ENCODE peak calls at places on chromosomes 5 and 9, in nine cellular contexts. One of them, this sample, is unnamed.

GRCh38 chr5:157865844-157866243 is 6.9 kb upstream of the CLINT1 start:
- DNase-seq in OCI-LY7: no peak
- DNase-seq in GM23338: no peak
- DNase-seq in heart left ventricle: no peak
- DNase-seq in Peyer's patch: no peak
- DNase-seq in psoas muscle: no peak
- DNase-seq in stomach: no peak
- DNase-seq in hepatocyte: peak; percentile 43
- DNase-seq in heart right ventricle: no peak
- DNase-seq in this sample: peak; percentile 52

GRCh38 chr9:98658965-98659364 is 49.8 kb downstream of the GABBR2 start:
- DNase-seq in OCI-LY7: no peak
- DNase-seq in GM23338: no peak
- DNase-seq in heart left ventricle: no peak
- DNase-seq in Peyer's patch: no peak
- DNase-seq in psoas muscle: no peak
- DNase-seq in stomach: no peak
- DNase-seq in hepatocyte: no peak
- DNase-seq in heart right ventricle: no peak
- DNase-seq in this sample: peak; percentile 63

GRCh38 chr5:50292735-50293394 is 148.2 kb downstream of the EMB start:
- DNase-seq in OCI-LY7: no peak
- DNase-seq in GM23338: no peak
- DNase-seq in heart left ventricle: no peak
- DNase-seq in Peyer's patch: no peak
- DNase-seq in psoas muscle: no peak
- DNase-seq in stomach: no peak
- DNase-seq in hepatocyte: no peak
- DNase-seq in heart right ventricle: no peak
- DNase-seq in this sample: no peak

GRCh38 chr9:117114768-117115167 is 300.1 kb downstream of the ASTN2 start:
- DNase-seq in OCI-LY7: no peak
- DNase-seq in GM23338: peak; percentile 30
- DNase-seq in heart left ventricle: no peak
- DNase-seq in Peyer's patch: no peak
- DNase-seq in psoas muscle: no peak
- DNase-seq in stomach: no peak
- DNase-seq in hepatocyte: no peak
- DNase-seq in heart right ventricle: no peak
- DNase-seq in this sample: no peak

GRCh38 chr5:79025054-79025465 is 40.0 kb upstream of the ARSB start:
- DNase-seq in OCI-LY7: peak; percentile 59
- DNase-seq in GM23338: peak; percentile 79
- DNase-seq in heart left ventricle: peak; percentile 56
- DNase-seq in Peyer's patch: no peak
- DNase-seq in psoas muscle: peak; percentile 55
- DNase-seq in stomach: peak; percentile 58
- DNase-seq in hepatocyte: peak; percentile 84
- DNase-seq in heart right ventricle: peak; percentile 59
- DNase-seq in this sample: peak; percentile 57

GRCh38 chr5:153546566-153546965 is 56.1 kb downstream of the GRIA1 start:
- DNase-seq in OCI-LY7: no peak
- DNase-seq in GM23338: no peak
- DNase-seq in heart left ventricle: no peak
- DNase-seq in Peyer's patch: no peak
- DNase-seq in psoas muscle: no peak
- DNase-seq in stomach: no peak
- DNase-seq in hepatocyte: no peak
- DNase-seq in heart right ventricle: no peak
- DNase-seq in this sample: no peak

GRCh38 chr9:32677931-32678330 is 42.5 kb upstream of the TAF1L start:
- DNase-seq in OCI-LY7: no peak
- DNase-seq in GM23338: no peak
- DNase-seq in heart left ventricle: no peak
- DNase-seq in Peyer's patch: no peak
- DNase-seq in psoas muscle: no peak
- DNase-seq in stomach: no peak
- DNase-seq in hepatocyte: no peak
- DNase-seq in heart right ventricle: no peak
- DNase-seq in this sample: no peak

GRCh38 chr5:137598341-137598740 is 99.2 kb upstream of the SPOCK1 start:
- DNase-seq in OCI-LY7: no peak
- DNase-seq in GM23338: no peak
- DNase-seq in heart left ventricle: no peak
- DNase-seq in Peyer's patch: no peak
- DNase-seq in psoas muscle: no peak
- DNase-seq in stomach: no peak
- DNase-seq in hepatocyte: no peak
- DNase-seq in heart right ventricle: no peak
- DNase-seq in this sample: no peak

GRCh38 chr5:66877843-66878242 is 281.6 kb downstream of the MAST4 start:
- DNase-seq in OCI-LY7: no peak
- DNase-seq in GM23338: no peak
- DNase-seq in heart left ventricle: no peak
- DNase-seq in Peyer's patch: no peak
- DNase-seq in psoas muscle: no peak
- DNase-seq in stomach: no peak
- DNase-seq in hepatocyte: no peak
- DNase-seq in heart right ventricle: no peak
- DNase-seq in this sample: no peak

GRCh38 chr9:126383395-126384104 is 56.9 kb downstream of the MVB12B start:
- DNase-seq in OCI-LY7: no peak
- DNase-seq in GM23338: no peak
- DNase-seq in heart left ventricle: no peak
- DNase-seq in Peyer's patch: no peak
- DNase-seq in psoas muscle: no peak
- DNase-seq in stomach: no peak
- DNase-seq in hepatocyte: no peak
- DNase-seq in heart right ventricle: no peak
- DNase-seq in this sample: no peak

GRCh38 chr9:21813575-21814473 is 11.4 kb downstream of the MTAP start:
- DNase-seq in OCI-LY7: peak; percentile 85
- DNase-seq in GM23338: peak; percentile 80
- DNase-seq in heart left ventricle: peak; percentile 57
- DNase-seq in Peyer's patch: peak; percentile 56
- DNase-seq in psoas muscle: peak; percentile 23
- DNase-seq in stomach: peak; percentile 66
- DNase-seq in hepatocyte: peak; percentile 91
- DNase-seq in heart right ventricle: peak; percentile 81
- DNase-seq in this sample: peak; percentile 68

GRCh38 chr5:180160215-180160614 is 48.8 kb downstream of the RASGEF1C start:
- DNase-seq in OCI-LY7: no peak
- DNase-seq in GM23338: no peak
- DNase-seq in heart left ventricle: no peak
- DNase-seq in Peyer's patch: no peak
- DNase-seq in psoas muscle: no peak
- DNase-seq in stomach: no peak
- DNase-seq in hepatocyte: no peak
- DNase-seq in heart right ventricle: no peak
- DNase-seq in this sample: no peak

GRCh38 chr5:140362875-140363630 is 3.1 kb downstream of the SLC4A9 start:
- DNase-seq in OCI-LY7: peak; percentile 78
- DNase-seq in GM23338: peak; percentile 96
- DNase-seq in heart left ventricle: peak; percentile 76
- DNase-seq in Peyer's patch: peak; percentile 73
- DNase-seq in psoas muscle: peak; percentile 77
- DNase-seq in stomach: peak; percentile 88
- DNase-seq in hepatocyte: peak; percentile 92
- DNase-seq in heart right ventricle: peak; percentile 73
- DNase-seq in this sample: no peak

GRCh38 chr5:91419571-91420537 is 36.7 kb upstream of the ARRDC3 start:
- DNase-seq in OCI-LY7: peak; percentile 65
- DNase-seq in GM23338: peak; percentile 77
- DNase-seq in heart left ventricle: peak; percentile 52
- DNase-seq in Peyer's patch: peak; percentile 43
- DNase-seq in psoas muscle: peak; percentile 34
- DNase-seq in stomach: peak; percentile 75
- DNase-seq in hepatocyte: peak; percentile 73
- DNase-seq in heart right ventricle: peak; percentile 43
- DNase-seq in this sample: peak; percentile 26

GRCh38 chr5:132766806-132767055 is 10.3 kb downstream of the SEPTIN8 start:
- DNase-seq in OCI-LY7: no peak
- DNase-seq in GM23338: no peak
- DNase-seq in heart left ventricle: no peak
- DNase-seq in Peyer's patch: no peak
- DNase-seq in psoas muscle: no peak
- DNase-seq in stomach: no peak
- DNase-seq in hepatocyte: no peak
- DNase-seq in heart right ventricle: no peak
- DNase-seq in this sample: no peak

GRCh38 chr9:137432687-137433348 is 8.3 kb downstream of the ENTPD8 start:
- DNase-seq in OCI-LY7: no peak
- DNase-seq in GM23338: no peak
- DNase-seq in heart left ventricle: no peak
- DNase-seq in Peyer's patch: no peak
- DNase-seq in psoas muscle: peak; percentile 4
- DNase-seq in stomach: no peak
- DNase-seq in hepatocyte: no peak
- DNase-seq in heart right ventricle: no peak
- DNase-seq in this sample: no peak

GRCh38 chr9:72734631-72735030 is 213.2 kb downstream of the TMC1 start:
- DNase-seq in OCI-LY7: no peak
- DNase-seq in GM23338: no peak
- DNase-seq in heart left ventricle: no peak
- DNase-seq in Peyer's patch: no peak
- DNase-seq in psoas muscle: no peak
- DNase-seq in stomach: no peak
- DNase-seq in hepatocyte: no peak
- DNase-seq in heart right ventricle: no peak
- DNase-seq in this sample: no peak

GRCh38 chr5:109863752-109864151 is 174.0 kb downstream of the MAN2A1 start:
- DNase-seq in OCI-LY7: no peak
- DNase-seq in GM23338: no peak
- DNase-seq in heart left ventricle: no peak
- DNase-seq in Peyer's patch: no peak
- DNase-seq in psoas muscle: no peak
- DNase-seq in stomach: no peak
- DNase-seq in hepatocyte: no peak
- DNase-seq in heart right ventricle: no peak
- DNase-seq in this sample: no peak

GRCh38 chr5:170496629-170497028 is 7.2 kb upstream of the KCNIP1 start:
- DNase-seq in OCI-LY7: no peak
- DNase-seq in GM23338: no peak
- DNase-seq in heart left ventricle: no peak
- DNase-seq in Peyer's patch: no peak
- DNase-seq in psoas muscle: no peak
- DNase-seq in stomach: no peak
- DNase-seq in hepatocyte: no peak
- DNase-seq in heart right ventricle: no peak
- DNase-seq in this sample: no peak

GRCh38 chr9:106893088-106893487 is 30.1 kb downstream of the ZNF462 start:
- DNase-seq in OCI-LY7: no peak
- DNase-seq in GM23338: no peak
- DNase-seq in heart left ventricle: no peak
- DNase-seq in Peyer's patch: no peak
- DNase-seq in psoas muscle: no peak
- DNase-seq in stomach: no peak
- DNase-seq in hepatocyte: no peak
- DNase-seq in heart right ventricle: no peak
- DNase-seq in this sample: no peak

GRCh38 chr9:136145580-136145979 is 26.9 kb upstream of the TMEM250 start:
- DNase-seq in OCI-LY7: no peak
- DNase-seq in GM23338: no peak
- DNase-seq in heart left ventricle: no peak
- DNase-seq in Peyer's patch: no peak
- DNase-seq in psoas muscle: no peak
- DNase-seq in stomach: no peak
- DNase-seq in hepatocyte: no peak
- DNase-seq in heart right ventricle: no peak
- DNase-seq in this sample: no peak

GRCh38 chr9:95425910-95426551 is 90.7 kb downstream of the PTCH1 start:
- DNase-seq in OCI-LY7: peak; percentile 47
- DNase-seq in GM23338: no peak
- DNase-seq in heart left ventricle: no peak
- DNase-seq in Peyer's patch: no peak
- DNase-seq in psoas muscle: no peak
- DNase-seq in stomach: no peak
- DNase-seq in hepatocyte: peak; percentile 37
- DNase-seq in heart right ventricle: no peak
- DNase-seq in this sample: no peak

GRCh38 chr9:96619491-96620154 is at the start of gene CDC14B:
- DNase-seq in OCI-LY7: no peak
- DNase-seq in GM23338: peak; percentile 99
- DNase-seq in heart left ventricle: peak; percentile 89
- DNase-seq in Peyer's patch: peak; percentile 61
- DNase-seq in psoas muscle: peak; percentile 84
- DNase-seq in stomach: peak; percentile 98
- DNase-seq in hepatocyte: peak; percentile 96
- DNase-seq in heart right ventricle: peak; percentile 89
- DNase-seq in this sample: peak; percentile 57
- H3K4me3 ChIP-seq in OCI-LY7: no peak within 1 kb of the TSS
- H3K4me3 ChIP-seq in GM23338: peak within 1 kb of the TSS; percentile 79
- H3K4me3 ChIP-seq in heart left ventricle: peak within 1 kb of the TSS; percentile 75
- H3K4me3 ChIP-seq in Peyer's patch: peak within 1 kb of the TSS; percentile 51
- H3K4me3 ChIP-seq in psoas muscle: peak within 1 kb of the TSS; percentile 83
- H3K4me3 ChIP-seq in stomach: peak within 1 kb of the TSS; percentile 93
- H3K4me3 ChIP-seq in hepatocyte: peak within 1 kb of the TSS; percentile 85
- H3K4me3 ChIP-seq in heart right ventricle: peak within 1 kb of the TSS; percentile 63
- H3K4me3 ChIP-seq in this sample: peak within 1 kb of the TSS; percentile 69

GRCh38 chr9:135028956-135029355 is 58.5 kb upstream of the OLFM1 start:
- DNase-seq in OCI-LY7: no peak
- DNase-seq in GM23338: no peak
- DNase-seq in heart left ventricle: no peak
- DNase-seq in Peyer's patch: no peak
- DNase-seq in psoas muscle: no peak
- DNase-seq in stomach: no peak
- DNase-seq in hepatocyte: no peak
- DNase-seq in heart right ventricle: no peak
- DNase-seq in this sample: no peak
- H3K27ac ChIP-seq in OCI-LY7: no peak overlapping the region
- H3K27ac ChIP-seq in GM23338: no peak overlapping the region
- H3K27ac ChIP-seq in heart left ventricle: no peak overlapping the region
- H3K27ac ChIP-seq in Peyer's patch: no peak overlapping the region
- H3K27ac ChIP-seq in psoas muscle: no peak overlapping the region
- H3K27ac ChIP-seq in stomach: no peak overlapping the region
- H3K27ac ChIP-seq in hepatocyte: no peak overlapping the region
- H3K27ac ChIP-seq in heart right ventricle: no peak overlapping the region
- H3K27ac ChIP-seq in this sample: no peak overlapping the region

DNA sequence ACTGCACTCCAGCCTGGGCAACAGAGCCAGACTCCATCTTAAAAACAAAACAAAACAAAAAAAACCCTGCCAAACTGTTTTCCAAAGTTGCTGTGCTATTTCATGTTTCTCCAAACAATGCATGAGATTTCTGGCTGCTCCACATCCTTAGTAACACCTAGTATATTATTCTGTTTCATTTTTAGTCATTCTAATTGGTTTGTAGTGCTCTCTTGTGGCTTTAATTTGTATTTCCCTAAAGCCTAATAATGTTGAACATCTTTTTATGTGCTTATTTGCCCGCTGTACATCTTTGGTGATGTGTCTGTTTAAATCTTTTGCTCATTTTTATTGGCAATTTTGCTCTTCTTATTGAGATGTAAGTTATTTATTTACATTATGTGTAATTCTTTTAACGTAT is 18.4 kb upstream of the TTC1 start:
- DNase-seq in OCI-LY7: no peak
- DNase-seq in GM23338: no peak
- DNase-seq in heart left ventricle: no peak
- DNase-seq in Peyer's patch: no peak
- DNase-seq in psoas muscle: no peak
- DNase-seq in stomach: no peak
- DNase-seq in hepatocyte: no peak
- DNase-seq in heart right ventricle: no peak
- DNase-seq in this sample: no peak
- TF ChIP-seq CTCF in OCI-LY7: no peak
- TF ChIP-seq CTCF in GM23338: no peak
- TF ChIP-seq CTCF in heart left ventricle: peak; percentile 7
- TF ChIP-seq CTCF in Peyer's patch: no peak
- TF ChIP-seq CTCF in psoas muscle: no peak
- TF ChIP-seq CTCF in stomach: no peak
- TF ChIP-seq CTCF in hepatocyte: peak; percentile 5
- TF ChIP-seq CTCF in heart right ventricle: no peak
- TF ChIP-seq CTCF in this sample: peak; percentile 31

GRCh38 chr5:136162001-136162400 is 29.4 kb downstream of the SMAD5 start:
- DNase-seq in OCI-LY7: no peak
- DNase-seq in GM23338: no peak
- DNase-seq in heart left ventricle: no peak
- DNase-seq in Peyer's patch: no peak
- DNase-seq in psoas muscle: no peak
- DNase-seq in stomach: no peak
- DNase-seq in hepatocyte: no peak
- DNase-seq in heart right ventricle: no peak
- DNase-seq in this sample: no peak
- H3K4me3 ChIP-seq in OCI-LY7: peak overlapping the region; percentile 60
- H3K4me3 ChIP-seq in GM23338: no peak overlapping the region
- H3K4me3 ChIP-seq in heart left ventricle: no peak overlapping the region
- H3K4me3 ChIP-seq in Peyer's patch: no peak overlapping the region
- H3K4me3 ChIP-seq in psoas muscle: no peak overlapping the region
- H3K4me3 ChIP-seq in stomach: no peak overlapping the region
- H3K4me3 ChIP-seq in hepatocyte: no peak overlapping the region
- H3K4me3 ChIP-seq in heart right ventricle: no peak overlapping the region
- H3K4me3 ChIP-seq in this sample: no peak overlapping the region